ENCODE peak calls at places on chromosomes 7 and 10, in nine cellular contexts. F, G, Q, K, W, L, J, U and X are unnamed samples.

GRCh38 chr7:107865956-107866775 is 24.8 kb upstream of the DLD start:
- DNase-seq in L (no peak), F (no peak), G (no peak), W (no peak), Q (no peak), U (no peak), J (no peak), K (no peak), X (no peak)

GRCh38 chr10:36114913-36115312 is 472.8 kb upstream of the FZD8 start:
- DNase-seq in L (no peak), Q (no peak), U (no peak), K (no peak), J (no peak), G (peak), F (no peak), W (peak), X (no peak)

GRCh38 chr7:16431646-16432424 is 10.5 kb upstream of the CRPPA start:
- DNase-seq in F (no peak), K (no peak), L (no peak), J (peak), W (no peak), Q (no peak), G (peak), U (peak), X (no peak)

GRCh38 chr7:12423995-12424745 is 20.5 kb upstream of the VWDE start:
- DNase-seq in L (no peak), W (no peak), G (no peak), Q (no peak), F (no peak), J (no peak), U (no peak), K (no peak), X (no peak)

GRCh38 chr10:73997479-73997805 is 474 bp upstream of the VCL start:
- DNase-seq in F (no peak), J (no peak), W (no peak), G (no peak), L (no peak), U (no peak), K (no peak), Q (no peak), X (peak)

GRCh38 chr10:74927701-74928100 is 101.3 kb downstream of the KAT6B start:
- DNase-seq in L (no peak), K (no peak), J (no peak), W (no peak), U (no peak), F (no peak), G (no peak), Q (no peak), X (no peak)

GRCh38 chr10:17644485-17644964 is 574 bp downstream of the STAM start:
- DNase-seq in G (peak), U (peak), L (no peak), W (no peak), F (no peak), Q (no peak), J (no peak), K (no peak), X (no peak)

GRCh38 chr10:11918384-11918783 is 95.2 kb downstream of the PROSER2 start:
- DNase-seq in G (no peak), Q (no peak), J (no peak), K (no peak), L (no peak), U (no peak), W (no peak), F (no peak), X (no peak)

GRCh38 chr10:72320676-72321247 is 34.0 kb downstream of the DNAJB12 start:
- DNase-seq in Q (peak), G (peak), J (peak), F (peak), W (peak), L (peak), K (peak), U (peak), X (no peak)

GRCh38 chr10:78805176-78805575 is 263.6 kb upstream of the ZMIZ1 start:
- DNase-seq in U (no peak), G (peak), F (no peak), L (peak), K (no peak), Q (peak), W (peak), J (no peak), X (no peak)

GRCh38 chr7:87318741-87319140 is 26.7 kb upstream of the CROT start:
- DNase-seq in J (no peak), Q (no peak), K (no peak), G (no peak), L (no peak), F (no peak), U (no peak), W (no peak), X (no peak)

GRCh38 chr7:113440173-113440572 is 321.8 kb upstream of the SMIM30 start:
- DNase-seq in W (no peak), G (no peak), K (no peak), U (no peak), J (no peak), Q (no peak), L (no peak), F (no peak), X (no peak)

GRCh38 chr7:50679218-50680007 is 103.3 kb downstream of the GRB10 start:
- DNase-seq in F (no peak), W (no peak), L (no peak), Q (no peak), J (peak), G (peak), U (no peak), K (no peak), X (no peak)

GRCh38 chr7:104552102-104552501 is 223.7 kb downstream of the LHFPL3 start:
- DNase-seq in Q (no peak), K (no peak), W (no peak), U (peak), G (peak), F (no peak), J (no peak), L (peak), X (no peak)

GRCh38 chr7:130144632-130145171 is 60.5 kb downstream of the TMEM209 start:
- DNase-seq in J (no peak), L (no peak), Q (peak), G (peak), W (peak), K (no peak), U (no peak), F (no peak), X (no peak)

GRCh38 chr10:52308251-52309031 is 5.6 kb upstream of the DKK1 start:
- DNase-seq in L (peak), K (peak), F (peak), G (peak), J (peak), W (no peak), Q (no peak), U (peak), X (no peak)

GRCh38 chr10:82736305-82736704 is 861.3 kb downstream of the NRG3 start:
- DNase-seq in K (no peak), J (no peak), U (no peak), G (no peak), W (no peak), F (no peak), Q (no peak), L (no peak), X (no peak)

GRCh38 chr10:76388321-76388720 is 956.9 kb downstream of the LRMDA start:
- DNase-seq in L (no peak), U (no peak), W (no peak), G (no peak), Q (no peak), K (no peak), J (no peak), F (no peak), X (no peak)

GRCh38 chr10:132606536-132607316 is 69.1 kb downstream of the INPP5A start:
- DNase-seq in G (peak), Q (no peak), J (no peak), W (no peak), L (peak), F (no peak), K (peak), U (no peak), X (no peak)